ENCODE peak calls at places on chromosomes 4 and X, in eight cellular contexts. One of them, this sample, is unnamed.

GRCh38 chr4:110154586-110154985 is 43.8 kb downstream of the ELOVL6 start:
- DNase-seq in upper lobe of right lung: no peak
- DNase-seq in bronchial epithelial cell: no peak
- DNase-seq in fibroblast of the conjunctiva: no peak
- DNase-seq in progenitor cell of endocrine pancreas: no peak
- DNase-seq in non-pigmented ciliary epithelial cell: no peak
- DNase-seq in NCI-H1930: no peak
- DNase-seq in EL: no peak
- DNase-seq in this sample: no peak

GRCh38 chr4:70885174-70885573 is 17.0 kb upstream of the MOB1B start:
- DNase-seq in NCI-H1930: no peak
- DNase-seq in non-pigmented ciliary epithelial cell: no peak
- DNase-seq in EL: no peak
- DNase-seq in upper lobe of right lung: no peak
- DNase-seq in fibroblast of the conjunctiva: no peak
- DNase-seq in progenitor cell of endocrine pancreas: no peak
- DNase-seq in bronchial epithelial cell: peak; percentile 11
- DNase-seq in this sample: no peak

GRCh38 chr4:74376888-74377483 is 12.0 kb downstream of the EREG start:
- DNase-seq in bronchial epithelial cell: peak; percentile 69
- DNase-seq in upper lobe of right lung: no peak
- DNase-seq in NCI-H1930: no peak
- DNase-seq in non-pigmented ciliary epithelial cell: no peak
- DNase-seq in EL: peak; percentile 61
- DNase-seq in fibroblast of the conjunctiva: peak; percentile 81
- DNase-seq in progenitor cell of endocrine pancreas: no peak
- DNase-seq in this sample: no peak

GRCh38 chr4:44157611-44158277 is 290.9 kb downstream of the KCTD8 start:
- DNase-seq in bronchial epithelial cell: peak; percentile 52
- DNase-seq in EL: no peak
- DNase-seq in progenitor cell of endocrine pancreas: no peak
- DNase-seq in upper lobe of right lung: no peak
- DNase-seq in non-pigmented ciliary epithelial cell: no peak
- DNase-seq in NCI-H1930: no peak
- DNase-seq in fibroblast of the conjunctiva: peak; percentile 4
- DNase-seq in this sample: no peak

GRCh38 chrX:47690175-47690574 is 31.2 kb upstream of the UXT start:
- DNase-seq in EL: peak; percentile 10
- DNase-seq in bronchial epithelial cell: no peak
- DNase-seq in fibroblast of the conjunctiva: no peak
- DNase-seq in upper lobe of right lung: no peak
- DNase-seq in non-pigmented ciliary epithelial cell: no peak
- DNase-seq in NCI-H1930: no peak
- DNase-seq in progenitor cell of endocrine pancreas: no peak
- DNase-seq in this sample: no peak

GRCh38 chr4:4693258-4693657 is 151.4 kb upstream of the STX18 start:
- DNase-seq in upper lobe of right lung: no peak
- DNase-seq in fibroblast of the conjunctiva: no peak
- DNase-seq in bronchial epithelial cell: peak; percentile 28
- DNase-seq in NCI-H1930: no peak
- DNase-seq in EL: peak; percentile 34
- DNase-seq in non-pigmented ciliary epithelial cell: no peak
- DNase-seq in progenitor cell of endocrine pancreas: no peak
- DNase-seq in this sample: no peak

GRCh38 chr4:30402276-30402675 is 317.9 kb upstream of the PCDH7 start:
- DNase-seq in fibroblast of the conjunctiva: no peak
- DNase-seq in bronchial epithelial cell: peak; percentile 58
- DNase-seq in EL: no peak
- DNase-seq in upper lobe of right lung: no peak
- DNase-seq in non-pigmented ciliary epithelial cell: no peak
- DNase-seq in progenitor cell of endocrine pancreas: no peak
- DNase-seq in NCI-H1930: no peak
- DNase-seq in this sample: no peak

GRCh38 chrX:11929476-11929875 is 171.4 kb downstream of the MSL3 start:
- DNase-seq in upper lobe of right lung: no peak
- DNase-seq in non-pigmented ciliary epithelial cell: no peak
- DNase-seq in NCI-H1930: no peak
- DNase-seq in bronchial epithelial cell: peak; percentile 64
- DNase-seq in fibroblast of the conjunctiva: no peak
- DNase-seq in progenitor cell of endocrine pancreas: no peak
- DNase-seq in EL: peak; percentile 13
- DNase-seq in this sample: no peak

GRCh38 chr4:138611721-138612120 is 369.6 kb upstream of the SLC7A11 start:
- DNase-seq in upper lobe of right lung: no peak
- DNase-seq in EL: no peak
- DNase-seq in fibroblast of the conjunctiva: no peak
- DNase-seq in NCI-H1930: no peak
- DNase-seq in bronchial epithelial cell: no peak
- DNase-seq in progenitor cell of endocrine pancreas: no peak
- DNase-seq in non-pigmented ciliary epithelial cell: no peak
- DNase-seq in this sample: no peak

This sample was measured in NCI-H187.